ENCODE peak calls at places on chromosomes 13 and 19, in six cellular contexts. I is fibroblast of lung; U is CD8-positive, alpha-beta T cell; E is brain microvascular endothelial cell; J is thoracic aorta; Q is suprapubic skin. N is an unnamed sample. For H3K27me3, the result is how much of the 10 kb centered on the place peaks cover.

GRCh38 chr13:73971481-73971880 is 162.7 kb downstream of the KLF12 start:
- DNase-seq in I (peak), E (no peak), Q (no peak), J (no peak), U (no peak), N (no peak)

GRCh38 chr13:112808377-112809140 is 118.7 kb downstream of the ATP11A start:
- DNase-seq in E (no peak), U (no peak), J (no peak), Q (no peak), I (no peak), N (no peak)

GRCh38 chr13:74035881-74036280 is 98.3 kb downstream of the KLF12 start:
- DNase-seq in J (no peak), U (no peak), I (no peak), Q (no peak), E (no peak), N (no peak)

GRCh38 chr13:53004605-53005004 is 24.0 kb upstream of the OLFM4 start:
- DNase-seq in J (no peak), U (no peak), Q (no peak), E (no peak), I (no peak), N (no peak)

GRCh38 chr13:114151031-114151430 is 18.6 kb upstream of the RASA3 start:
- DNase-seq in I (no peak), J (no peak), U (no peak), Q (no peak), E (no peak), N (no peak)

GRCh38 chr13:109362606-109363005 is 423.8 kb downstream of the IRS2 start:
- DNase-seq in U (no peak), I (no peak), J (no peak), Q (no peak), E (no peak), N (no peak)

GRCh38 chr19:10328558-10329429 is 4.5 kb downstream of the RAVER1 start:
- DNase-seq in I (no peak), Q (no peak), U (no peak), J (no peak), E (no peak), N (no peak)

GRCh38 chr13:31377946-31378345 is 178.2 kb downstream of the B3GLCT start:
- DNase-seq in E (no peak), I (no peak), U (no peak), Q (no peak), J (no peak), N (no peak)

GRCh38 chr13:85497652-85498051 is 301.6 kb downstream of the SLITRK6 start:
- DNase-seq in J (no peak), E (peak), Q (no peak), U (no peak), I (peak), N (peak)

GRCh38 chr19:42131149-42132029 is 857 bp downstream of the POU2F2 start:
- DNase-seq in Q (no peak), U (no peak), I (no peak), J (no peak), E (no peak), N (no peak)
- H3K4me3 ChIP-seq in Q (peak), U (peak), I (no peak), J (peak), E (peak), N (peak)

GRCh38 chr19:35419046-35419445 is 29.0 kb upstream of the FFAR2 start:
- DNase-seq in U (no peak), E (no peak), I (no peak), J (no peak), Q (no peak), N (no peak)
- H3K27me3 ChIP-seq in U (under half), E (under half), I (under half), J (under half), Q (under half), N (under half)

GRCh38 chr19:58228584-58229254 is at the start of gene ZNF544:
- DNase-seq in E (peak), J (peak), U (peak), I (peak), Q (no peak), N (peak)
- TF ChIP-seq CTCF in E (peak), J (no peak), U (no peak), I (peak), Q (no peak), N (peak)

GRCh38 chr13:51584731-51585191 is 499 bp downstream of the WDFY2 start:
- DNase-seq in J (peak), Q (peak), I (peak), E (peak), U (peak), N (no peak)

GRCh38 chr13:51583469-51583874 is 790 bp upstream of the WDFY2 start:
- DNase-seq in J (no peak), I (no peak), Q (no peak), E (no peak), U (no peak), N (no peak)

GRCh38 chr13:51585696-51586095 is 1.4 kb downstream of the WDFY2 start:
- DNase-seq in E (peak), I (no peak), J (no peak), Q (no peak), U (no peak), N (no peak)

GRCh38 chr13:51585234-51585672 is 991 bp downstream of the WDFY2 start:
- DNase-seq in J (no peak), E (peak), Q (no peak), U (no peak), I (peak), N (no peak)

GRCh38 chr13:51583875-51584730 is at the start of gene WDFY2:
- DNase-seq in E (peak), I (peak), U (peak), J (peak), Q (peak), N (peak)
- H3K4me3 ChIP-seq in E (peak), I (peak), U (peak), J (peak), Q (peak), N (peak)

DNA sequence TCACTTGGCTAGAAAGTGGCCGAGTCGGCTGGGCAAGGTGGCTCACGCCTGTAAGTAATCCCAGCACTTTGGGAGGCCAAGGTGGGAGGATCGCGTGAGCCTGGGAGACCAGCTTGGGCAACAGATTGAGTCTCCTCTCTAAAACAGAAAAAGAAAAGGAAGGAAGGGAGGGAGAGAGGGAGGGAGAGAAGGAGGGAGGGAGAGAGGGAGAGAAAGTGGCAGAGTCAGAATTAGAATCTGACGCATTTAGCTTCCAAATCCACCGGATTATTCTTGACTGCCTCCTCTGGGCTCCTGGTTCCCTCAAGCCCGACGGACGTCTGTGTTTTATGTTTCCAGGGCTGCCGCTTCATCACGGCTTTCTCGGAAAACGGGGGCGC is 22.5 kb downstream of the LRFN3 start:
- DNase-seq in E (no peak), J (no peak), U (no peak), Q (no peak), I (no peak), N (no peak)
- H3K27me3 ChIP-seq in E (under half), J (under half), U (under half), Q (under half), I (under half), N (under half)

DNA sequence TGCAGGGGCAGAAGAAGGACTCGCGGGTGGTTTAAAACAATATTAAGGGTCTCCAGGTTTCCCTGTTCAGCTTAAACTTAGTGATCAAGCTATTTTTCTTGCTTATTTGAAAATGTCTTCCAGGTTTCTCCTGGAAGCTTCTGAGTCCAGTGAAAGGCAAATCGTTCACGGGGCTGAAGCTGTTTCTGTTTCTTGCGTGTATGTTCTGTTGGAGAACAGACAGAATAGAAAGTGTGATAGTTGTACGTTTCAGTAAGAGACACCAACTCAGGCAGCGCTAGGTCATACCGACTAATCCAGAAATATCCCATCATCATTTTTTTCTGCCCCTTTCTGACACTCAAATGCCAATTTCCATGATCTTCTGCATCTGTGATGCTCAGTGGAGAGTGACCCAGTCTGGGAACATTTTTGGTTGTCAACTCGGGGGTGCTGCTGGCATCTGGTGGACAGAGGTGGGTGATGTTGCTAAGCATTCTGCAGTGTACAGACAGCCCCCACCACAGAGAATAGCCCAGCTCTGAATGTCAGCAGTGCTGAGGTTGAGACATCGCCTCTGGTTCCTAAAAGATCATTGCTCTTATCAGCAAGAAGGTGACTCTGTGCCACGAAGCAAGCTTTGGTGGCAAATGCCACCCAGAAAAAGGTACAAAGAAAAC is 4.3 kb downstream of the KLF2 start:
- DNase-seq in J (no peak), U (peak), I (no peak), Q (no peak), E (no peak), N (no peak)
- TF ChIP-seq CTCF in J (no peak), U (no peak), I (no peak), Q (no peak), E (peak), N (no peak)

GRCh38 chr19:4284176-4284958 is 5.3 kb downstream of the SHD start:
- DNase-seq in Q (no peak), U (no peak), J (no peak), I (no peak), E (peak), N (no peak)
- H3K4me3 ChIP-seq in Q (no peak), U (no peak), J (no peak), I (no peak), E (no peak), N (no peak)

GRCh38 chr19:55544014-55544413 is 1.3 kb downstream of the SBK3 start:
- DNase-seq in U (no peak), E (no peak), Q (no peak), I (no peak), J (no peak), N (no peak)
- H3K27me3 ChIP-seq in U (under half), E (under half), Q (under half), I (under half), J (under half), N (under half)

N was measured in kidney epithelial cell.